ENCODE peak calls at places on chromosomes 12 and 14, in five cellular contexts. P is PC-3; C is adrenal gland; U is CD4-positive, CD25-positive, alpha-beta regulatory T cell; Y is transverse colon. F is an unnamed sample.

GRCh38 chr14:55324812-55325211 is 53.6 kb downstream of the FBXO34 start:
- DNase-seq in P (no peak), C (no peak), U (no peak), Y (no peak), F (no peak)

GRCh38 chr12:26636710-26637328 is 196.2 kb downstream of the ITPR2 start:
- DNase-seq in P (peak; percentile 97), C (peak; percentile 66), U (no peak), Y (no peak), F (no peak)

GRCh38 chr14:64637735-64638473 is 66.3 kb upstream of the PLEKHG3 start:
- DNase-seq in P (no peak), C (no peak), U (no peak), Y (no peak), F (no peak)

GRCh38 chr14:102893452-102893851 is 29.0 kb upstream of the AMN start:
- DNase-seq in P (no peak), C (peak; percentile 20), U (no peak), Y (peak; percentile 44), F (peak; percentile 58)

GRCh38 chr14:94121485-94121884 is 7.9 kb downstream of the IFI27L2 start:
- DNase-seq in P (no peak), C (no peak), U (no peak), Y (no peak), F (no peak)

GRCh38 chr14:60651936-60652673 is 2.8 kb upstream of the SIX1 start:
- DNase-seq in P (no peak), C (no peak), U (no peak), Y (no peak), F (no peak)

GRCh38 chr14:54651649-54652048 is 84.7 kb downstream of the SAMD4A start:
- DNase-seq in P (peak; percentile 55), C (no peak), U (no peak), Y (no peak), F (no peak)

GRCh38 chr12:12032260-12032761 is 38.4 kb upstream of the BCL2L14 start:
- DNase-seq in P (no peak), C (no peak), U (no peak), Y (peak; percentile 33), F (peak; percentile 76)

GRCh38 chr14:61211476-61212262 is 69.5 kb downstream of the TMEM30B start:
- DNase-seq in P (no peak), C (no peak), U (no peak), Y (no peak), F (no peak)

GRCh38 chr12:131511391-131511802 is 199.5 kb upstream of the SFSWAP start:
- DNase-seq in P (peak; percentile 52), C (no peak), U (peak; percentile 17), Y (peak; percentile 12), F (peak; percentile 7)

GRCh38 chr12:115450017-115450416 is 766.0 kb upstream of the TBX3 start:
- DNase-seq in P (no peak), C (no peak), U (no peak), Y (no peak), F (no peak)

GRCh38 chr12:64057706-64058105 is 164.4 kb downstream of the KICS2 start:
- DNase-seq in P (no peak), C (no peak), U (no peak), Y (no peak), F (no peak)

GRCh38 chr14:52961060-52961639 is 10.3 kb upstream of the FERMT2 start:
- DNase-seq in P (peak; percentile 88), C (peak; percentile 47), U (peak; percentile 68), Y (peak; percentile 50), F (peak; percentile 44)

GRCh38 chr12:27754795-27755194 is 25.2 kb upstream of the KLHL42 start:
- DNase-seq in P (no peak), C (no peak), U (no peak), Y (peak; percentile 56), F (peak; percentile 82)

GRCh38 chr12:24738436-24738835 is 210.5 kb downstream of the BCAT1 start:
- DNase-seq in P (no peak), C (no peak), U (no peak), Y (no peak), F (no peak)

GRCh38 chr12:128711486-128711885 is 112.3 kb downstream of the SLC15A4 start:
- DNase-seq in P (no peak), C (no peak), U (no peak), Y (no peak), F (no peak)

DNA sequence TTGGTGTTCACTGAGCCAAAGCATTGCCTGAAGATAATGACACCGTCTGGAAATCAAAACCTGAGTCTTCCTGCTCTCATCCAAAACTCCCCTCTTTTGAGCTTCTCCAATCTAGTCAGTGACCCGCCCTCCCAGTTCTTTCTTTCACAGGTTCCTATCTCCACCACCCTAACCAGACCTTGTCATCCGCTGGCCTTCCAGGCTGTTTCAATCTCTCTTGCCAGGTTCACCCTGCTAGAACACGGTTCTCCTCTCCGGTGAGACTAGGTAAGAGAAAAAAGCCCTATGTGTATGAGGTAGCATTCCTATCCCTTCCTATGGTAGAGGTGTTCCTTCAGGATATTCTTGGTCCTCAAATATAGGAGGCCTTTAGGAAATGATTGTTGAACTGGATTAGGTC is 21.4 kb downstream of the SUSD6 start:
- DNase-seq in P (no peak), C (no peak), U (no peak), Y (no peak), F (no peak)
- H3K4me1 ChIP-seq in P (peaks cover 25% of the 10 kb centered on the region), C (peaks cover 94% of the 10 kb centered on the region), U (peaks cover 95% of the 10 kb centered on the region), Y (peaks cover 90% of the 10 kb centered on the region), F (peaks cover 55% of the 10 kb centered on the region)

GRCh38 chr12:54019924-54020586 is 8.2 kb upstream of the HOXC6 start:
- DNase-seq in P (no peak), C (peak; percentile 65), U (no peak), Y (no peak), F (no peak)
- H3K27me3 ChIP-seq in P (no peaks in the 10 kb centered on the region), C (no peaks in the 10 kb centered on the region), U (peaks cover 44% of the 10 kb centered on the region), Y (peaks cover 100% of the 10 kb centered on the region), F (peaks cover 6% of the 10 kb centered on the region)

GRCh38 chr14:68389973-68390372 is 402.9 kb downstream of the ZFP36L1 start:
- DNase-seq in P (no peak), C (no peak), U (no peak), Y (no peak), F (no peak)
- H3K4me1 ChIP-seq in P (no peaks in the 10 kb centered on the region), C (peaks cover 49% of the 10 kb centered on the region), U (no peaks in the 10 kb centered on the region), Y (peaks cover 55% of the 10 kb centered on the region), F (peaks cover 11% of the 10 kb centered on the region)

GRCh38 chr12:4283512-4284255 is 10.1 kb downstream of the CCND2 start:
- DNase-seq in P (no peak), C (no peak), U (no peak), Y (no peak), F (no peak)
- H3K27me3 ChIP-seq in P (peaks cover 42% of the 10 kb centered on the region), C (no peaks in the 10 kb centered on the region), U (no peaks in the 10 kb centered on the region), Y (no peaks in the 10 kb centered on the region), F (no peaks in the 10 kb centered on the region)

DNA sequence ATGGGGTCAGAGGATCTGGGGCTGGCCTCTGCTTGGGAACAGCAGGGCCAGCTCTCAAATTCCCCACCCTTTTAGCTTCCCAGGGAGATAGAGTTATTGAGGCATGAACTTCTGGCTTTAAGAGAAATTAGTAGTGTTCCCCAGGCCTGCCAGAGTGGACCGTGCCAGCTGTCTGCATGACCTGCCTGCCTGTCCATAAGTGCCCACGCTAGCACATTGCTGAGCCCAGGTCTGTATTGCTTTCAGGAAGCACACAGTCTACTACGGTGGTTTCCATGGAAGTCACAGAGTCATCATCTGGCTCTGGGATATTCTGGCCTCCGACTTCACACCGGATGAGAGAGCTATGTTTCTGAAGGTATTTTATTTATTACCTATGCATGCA is 43.0 kb downstream of the MMAB start:
- DNase-seq in P (no peak), C (no peak), U (no peak), Y (no peak), F (no peak)
- H3K4me1 ChIP-seq in P (no peaks in the 10 kb centered on the region), C (no peaks in the 10 kb centered on the region), U (no peaks in the 10 kb centered on the region), Y (no peaks in the 10 kb centered on the region), F (no peaks in the 10 kb centered on the region)

GRCh38 chr12:117032593-117033381 is 66.4 kb downstream of the TESC start:
- DNase-seq in P (no peak), C (peak; percentile 7), U (no peak), Y (no peak), F (no peak)
- H3K27me3 ChIP-seq in P (no peaks in the 10 kb centered on the region), C (no peaks in the 10 kb centered on the region), U (no peaks in the 10 kb centered on the region), Y (peaks cover 26% of the 10 kb centered on the region), F (peaks cover 3% of the 10 kb centered on the region)

DNA sequence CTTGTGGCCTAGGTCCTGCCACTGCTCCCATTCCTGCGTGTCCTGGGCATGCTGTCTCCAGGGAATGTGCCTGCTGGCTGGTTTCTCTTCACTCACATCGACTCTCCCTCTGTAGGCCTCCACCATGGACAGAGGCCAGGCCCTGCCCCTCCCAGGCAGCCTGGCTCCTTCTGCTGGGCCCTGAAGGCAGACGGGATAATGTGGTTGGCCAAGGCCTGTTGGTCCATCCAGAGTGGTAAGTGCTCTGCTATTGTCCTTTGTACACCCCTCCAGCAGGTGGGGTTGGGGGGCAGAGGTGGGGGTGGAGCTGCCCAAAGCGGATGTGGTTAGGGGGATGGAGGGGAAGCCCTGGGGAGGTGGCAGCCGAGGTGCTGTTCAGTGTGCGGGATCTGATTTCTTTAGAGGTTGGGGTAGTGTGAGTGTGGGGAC is 9.5 kb upstream of the NR4A1 start:
- DNase-seq in P (no peak), C (no peak), U (peak; percentile 43), Y (no peak), F (no peak)
- H3K4me1 ChIP-seq in P (peaks cover 13% of the 10 kb centered on the region), C (peaks cover 66% of the 10 kb centered on the region), U (peaks cover 27% of the 10 kb centered on the region), Y (peaks cover 49% of the 10 kb centered on the region), F (peaks cover 2% of the 10 kb centered on the region)

GRCh38 chr12:113472191-113473190 is 820 bp upstream of the LHX5 start:
- DNase-seq in P (no peak), C (no peak), U (no peak), Y (no peak), F (no peak)
- H3K27me3 ChIP-seq in P (peaks cover 96% of the 10 kb centered on the region), C (peaks cover 91% of the 10 kb centered on the region), U (peaks cover 23% of the 10 kb centered on the region), Y (peaks cover 98% of the 10 kb centered on the region), F (peaks cover 42% of the 10 kb centered on the region)

GRCh38 chr14:100442473-100443260 is 119.5 kb downstream of the SLC25A47 start:
- DNase-seq in P (no peak), C (no peak), U (no peak), Y (no peak), F (no peak)
- H3K4me1 ChIP-seq in P (peaks cover 48% of the 10 kb centered on the region), C (peaks cover 50% of the 10 kb centered on the region), U (peaks cover 3% of the 10 kb centered on the region), Y (peaks cover 52% of the 10 kb centered on the region), F (peaks cover 3% of the 10 kb centered on the region)

F was measured in small intestine.